ENCODE peak calls at places on chromosomes 5 and 9, in five cellular contexts. L is T-helper 9 cell, A is head of caudate nucleus, M is bronchial epithelial cell, J is M059J. G is an unnamed sample.
A peak's percentile ranks its signal among the peaks of the same experiment; 100 is the strongest.

GRCh38 chr9:34984049-34984448 is 5.5 kb upstream of the DNAJB5 start:
- DNase-seq in L (no peak), A (no peak), M (no peak), J (peak; percentile 35), G (peak; percentile 41)

GRCh38 chr5:79020861-79021561 is 35.9 kb upstream of the ARSB start:
- DNase-seq in L (peak; percentile 4), A (peak; percentile 76), M (peak; percentile 67), J (peak; percentile 61), G (peak; percentile 62)

GRCh38 chr9:115262952-115263351 is 145.0 kb upstream of the TNC start:
- DNase-seq in L (no peak), A (no peak), M (peak; percentile 82), J (peak; percentile 81), G (peak; percentile 60)

GRCh38 chr5:125719681-125720676 is 703.2 kb upstream of the GRAMD2B start:
- DNase-seq in L (no peak), A (no peak), M (peak; percentile 90), J (no peak), G (peak; percentile 56)

GRCh38 chr5:140916325-140916724 is 9.8 kb upstream of the PCDHAC1 start:
- DNase-seq in L (no peak), A (no peak), M (peak; percentile 43), J (no peak), G (no peak)

GRCh38 chr5:147578228-147579024 is 68.6 kb upstream of the DPYSL3 start:
- DNase-seq in L (no peak), A (no peak), M (peak; percentile 59), J (peak; percentile 58), G (peak; percentile 63)

GRCh38 chr5:99331061-99331460 is 402.3 kb upstream of the CHD1 start:
- DNase-seq in L (no peak), A (no peak), M (no peak), J (no peak), G (no peak)

GRCh38 chr9:124285903-124286291 is 28.1 kb downstream of the NEK6 start:
- DNase-seq in L (no peak), A (peak; percentile 26), M (no peak), J (peak; percentile 98), G (peak; percentile 95)

GRCh38 chr5:4144608-4145007 is 549.0 kb downstream of the IRX1 start:
- DNase-seq in L (no peak), A (no peak), M (no peak), J (no peak), G (no peak)

GRCh38 chr9:15642369-15642962 is 89.6 kb downstream of the CCDC171 start:
- DNase-seq in L (no peak), A (no peak), M (peak; percentile 53), J (peak; percentile 59), G (peak; percentile 29)

GRCh38 chr9:86034863-86035734 is 64.3 kb downstream of the GOLM1 start:
- DNase-seq in L (no peak), A (peak; percentile 15), M (peak; percentile 17), J (peak; percentile 49), G (peak; percentile 48)

GRCh38 chr5:31347558-31347905 is 154.0 kb downstream of the CDH6 start:
- DNase-seq in L (no peak), A (no peak), M (no peak), J (peak; percentile 42), G (peak; percentile 55)

GRCh38 chr9:27278374-27278773 is 18.6 kb downstream of the EQTN start:
- DNase-seq in L (no peak), A (no peak), M (no peak), J (no peak), G (no peak)

GRCh38 chr5:82259172-82259800 is 18.9 kb downstream of the RPS23 start:
- DNase-seq in L (no peak), A (no peak), M (peak; percentile 40), J (peak; percentile 18), G (peak; percentile 21)

GRCh38 chr9:18568969-18569368 is 95.0 kb downstream of the ADAMTSL1 start:
- DNase-seq in L (no peak), A (no peak), M (no peak), J (no peak), G (peak; percentile 54)

GRCh38 chr9:111301195-111301594 is 28.8 kb downstream of the OR2K2 start:
- DNase-seq in L (no peak), A (no peak), M (peak; percentile 67), J (peak; percentile 57), G (peak; percentile 45)

GRCh38 chr5:135371738-135372232 is 27.2 kb downstream of the MACROH2A1 start:
- DNase-seq in L (no peak), A (no peak), M (peak; percentile 44), J (no peak), G (no peak)

GRCh38 chr5:35171108-35171507 is 59.2 kb downstream of the PRLR start:
- DNase-seq in L (no peak), A (no peak), M (no peak), J (peak; percentile 5), G (no peak)

GRCh38 chr5:126368239-126368812 is 54.9 kb upstream of the GRAMD2B start:
- DNase-seq in L (no peak), A (no peak), M (peak; percentile 98), J (peak; percentile 70), G (no peak)

GRCh38 chr5:138833726-138834480 is 41.2 kb downstream of the LRRTM2 start:
- DNase-seq in L (no peak), A (no peak), M (no peak), J (no peak), G (no peak)

G was measured in RPMI7951.